ENCODE peak calls at places on chromosomes 16 and 17, in seven cellular contexts. K, D, B, V, C, X and Q are unnamed samples.

GRCh38 chr17:69430488-69430887 is 16.0 kb downstream of the MAP2K6 start:
- DNase-seq in K (no peak), D (no peak), B (no peak), V (peak; percentile 95), C (peak; percentile 77), X (no peak), Q (no peak)

GRCh38 chr17:60947100-60947499 is 269.4 kb downstream of the BCAS3 start:
- DNase-seq in K (peak; percentile 9), D (peak; percentile 30), B (no peak), V (no peak), C (peak; percentile 16), X (no peak), Q (no peak)

GRCh38 chr16:84475643-84476240 is 28.7 kb downstream of the MEAK7 start:
- DNase-seq in K (no peak), D (peak; percentile 5), B (no peak), V (no peak), C (no peak), X (no peak), Q (no peak)

GRCh38 chr16:77437859-77438258 is 3.0 kb upstream of the ADAMTS18 start:
- DNase-seq in K (no peak), D (no peak), B (peak; percentile 48), V (no peak), C (peak; percentile 27), X (no peak), Q (no peak)

GRCh38 chr17:60615840-60616239 is 15.8 kb downstream of the PPM1D start:
- DNase-seq in K (no peak), D (no peak), B (no peak), V (no peak), C (no peak), X (no peak), Q (no peak)

GRCh38 chr17:48054238-48055185 is 6.4 kb downstream of the NFE2L1 start:
- DNase-seq in K (peak; percentile 97), D (no peak), B (peak; percentile 99), V (peak; percentile 93), C (peak; percentile 93), X (peak; percentile 61), Q (peak; percentile 91)

GRCh38 chr17:73641779-73642580 is 2.3 kb downstream of the SDK2 start:
- DNase-seq in K (peak; percentile 51), D (no peak), B (peak; percentile 24), V (no peak), C (no peak), X (no peak), Q (no peak)

GRCh38 chr17:68567035-68567434 is 34.1 kb downstream of the FAM20A start:
- DNase-seq in K (no peak), D (no peak), B (no peak), V (no peak), C (peak; percentile 16), X (peak; percentile 23), Q (no peak)

GRCh38 chr16:24917236-24917635 is 71.5 kb downstream of the SLC5A11 start:
- DNase-seq in K (no peak), D (no peak), B (no peak), V (no peak), C (no peak), X (no peak), Q (no peak)

GRCh38 chr16:66480265-66481080 is 53.4 kb downstream of the BEAN1 start:
- DNase-seq in K (no peak), D (peak; percentile 38), B (no peak), V (peak; percentile 21), C (no peak), X (no peak), Q (no peak)

GRCh38 chr17:46818319-46818928 is at the start of gene WNT3:
- DNase-seq in K (peak; percentile 82), D (no peak), B (peak; percentile 82), V (no peak), C (no peak), X (peak; percentile 28), Q (no peak)

GRCh38 chr17:41620583-41621434 is 3.6 kb downstream of the KRT17 start:
- DNase-seq in K (no peak), D (no peak), B (no peak), V (peak; percentile 86), C (no peak), X (peak; percentile 8), Q (peak; percentile 49)

GRCh38 chr17:35790826-35791225 is 4.6 kb downstream of the MMP28 start:
- DNase-seq in K (no peak), D (peak; percentile 37), B (no peak), V (peak; percentile 69), C (no peak), X (no peak), Q (no peak)

GRCh38 chr17:65195716-65196115 is 58.5 kb downstream of the RGS9 start:
- DNase-seq in K (no peak), D (no peak), B (no peak), V (no peak), C (no peak), X (no peak), Q (no peak)

GRCh38 chr16:19883296-19883951 is 1.2 kb downstream of the GPRC5B start:
- DNase-seq in K (peak; percentile 60), D (no peak), B (peak; percentile 80), V (no peak), C (peak; percentile 51), X (no peak), Q (peak; percentile 82)

GRCh38 chr17:79537061-79537460 is 73.8 kb downstream of the RBFOX3 start:
- DNase-seq in K (no peak), D (no peak), B (no peak), V (no peak), C (no peak), X (no peak), Q (peak; percentile 35)

GRCh38 chr17:55735784-55736405 is 13.2 kb upstream of the TMEM100 start:
- DNase-seq in K (peak; percentile 52), D (peak; percentile 66), B (peak; percentile 74), V (peak; percentile 38), C (peak; percentile 76), X (peak; percentile 86), Q (no peak)

DNA sequence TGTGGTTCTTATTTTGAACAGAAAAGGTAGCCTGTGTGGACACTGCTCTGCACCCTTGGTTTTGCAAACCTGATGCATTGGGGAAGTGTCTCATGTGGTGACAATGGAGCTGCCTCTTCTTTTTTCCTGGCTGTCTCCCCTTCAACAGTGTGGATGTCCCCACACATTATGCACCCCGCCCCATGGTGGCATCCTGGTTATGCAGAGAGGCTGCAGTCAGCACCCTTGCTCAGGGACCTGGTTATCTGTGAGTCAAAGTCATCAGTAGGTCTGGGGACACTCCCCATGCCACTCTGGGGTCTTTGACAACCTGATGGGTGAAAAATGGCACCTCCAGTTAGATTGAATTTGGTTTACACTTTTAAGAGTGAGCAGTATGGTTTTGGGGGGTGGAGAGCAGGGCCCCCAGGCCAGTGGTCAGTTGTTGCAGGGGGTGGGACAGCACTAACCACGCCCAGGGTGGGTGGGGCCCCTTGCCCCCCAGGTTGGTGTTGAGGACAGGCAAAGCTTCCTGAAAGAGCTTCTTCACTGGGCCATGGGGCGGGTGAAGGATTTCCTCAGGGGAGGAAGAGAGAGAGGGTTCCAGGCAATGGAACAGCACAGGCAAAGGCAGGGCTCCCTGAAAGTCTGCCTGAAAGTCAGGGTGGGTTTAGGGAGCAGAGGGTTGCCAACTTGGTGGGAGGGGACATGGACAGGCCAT is 24.6 kb upstream of the KCNJ12 start:
- DNase-seq in K (no peak), D (no peak), B (no peak), V (no peak), C (no peak), X (no peak), Q (peak; percentile 61)
- H3K9ac ChIP-seq in K (no peak overlapping the region), D (no peak overlapping the region), B (no peak overlapping the region), V (no peak overlapping the region), C (no peak overlapping the region), X (no peak overlapping the region), Q (no peak overlapping the region)

DNA sequence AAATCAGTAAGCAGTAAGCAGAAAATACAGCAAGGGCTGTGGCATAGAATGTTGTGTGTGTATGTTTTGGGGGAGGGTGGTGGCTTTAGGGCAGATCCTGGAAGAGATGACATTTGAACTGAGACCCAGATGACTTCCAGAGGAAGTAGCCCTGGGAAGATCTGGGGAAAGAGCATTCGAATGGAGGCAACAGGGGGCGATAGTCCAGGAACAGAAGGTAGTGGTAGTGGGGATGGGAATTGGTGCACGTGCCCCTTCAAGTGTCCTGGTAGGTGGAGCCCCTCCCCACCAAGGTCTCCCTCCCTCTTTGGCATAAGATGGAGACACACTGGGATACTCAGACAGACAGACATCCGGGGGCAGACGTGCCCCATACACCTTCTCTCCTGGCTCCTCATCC is 14.1 kb downstream of the ARHGEF15 start:
- DNase-seq in K (peak; percentile 11), D (no peak), B (no peak), V (no peak), C (no peak), X (no peak), Q (no peak)
- H3K4me1 ChIP-seq in K (no peaks in the 10 kb centered on the region), D (no peaks in the 10 kb centered on the region), B (no peaks in the 10 kb centered on the region), V (peaks cover 6% of the 10 kb centered on the region), C (peaks cover 12% of the 10 kb centered on the region), X (peaks cover 12% of the 10 kb centered on the region), Q (peaks cover 13% of the 10 kb centered on the region)

GRCh38 chr17:67125417-67125816 is 81.1 kb downstream of the CACNG1 start:
- DNase-seq in K (peak; percentile 71), D (no peak), B (no peak), V (no peak), C (peak; percentile 36), X (no peak), Q (no peak)
- H3K36me3 ChIP-seq in K (peaks cover 35% of the 10 kb centered on the region), D (peaks cover 27% of the 10 kb centered on the region), B (no peaks in the 10 kb centered on the region), V (peaks cover 21% of the 10 kb centered on the region), C (peaks cover 13% of the 10 kb centered on the region), X (peaks cover 42% of the 10 kb centered on the region), Q (peaks cover 4% of the 10 kb centered on the region)

GRCh38 chr16:27221576-27222498 is 18.5 kb downstream of the KDM8 start:
- DNase-seq in K (no peak), D (no peak), B (no peak), V (no peak), C (peak; percentile 71), X (peak; percentile 19), Q (no peak)
- H3K9ac ChIP-seq in K (no peak overlapping the region), D (no peak overlapping the region), B (no peak overlapping the region), V (no peak overlapping the region), C (peak overlapping the region; percentile 74), X (peak overlapping the region; percentile 59), Q (no peak overlapping the region)

GRCh38 chr17:77867308-77867781 is 91.2 kb upstream of the TNRC6C start:
- DNase-seq in K (no peak), D (no peak), B (no peak), V (no peak), C (no peak), X (no peak), Q (peak; percentile 49)
- H3K4me1 ChIP-seq in K (no peaks in the 10 kb centered on the region), D (no peaks in the 10 kb centered on the region), B (peaks cover 5% of the 10 kb centered on the region), V (no peaks in the 10 kb centered on the region), C (no peaks in the 10 kb centered on the region), X (peaks cover 19% of the 10 kb centered on the region), Q (no peaks in the 10 kb centered on the region)